ENCODE peak calls at places on chromosome 22, in five cellular contexts. X, P, G, S and H are unnamed samples.
A peak's percentile ranks its signal among the peaks of the same experiment; 100 is the strongest.

GRCh38 chr22:22030493-22031182 is 48.1 kb upstream of the TOP3B start:
- DNase-seq in X (peak; percentile 2), P (no peak), G (no peak), S (no peak), H (no peak)

GRCh38 chr22:19358703-19359553 is 67.4 kb upstream of the CLTCL1 start:
- DNase-seq in X (no peak), P (no peak), G (no peak), S (no peak), H (no peak)

GRCh38 chr22:45254789-45255261 is 14.1 kb upstream of the KIAA0930 start:
- DNase-seq in X (no peak), P (no peak), G (no peak), S (no peak), H (no peak)

GRCh38 chr22:44869196-44869595 is 116.8 kb downstream of the ARHGAP8 start:
- DNase-seq in X (no peak), P (no peak), G (no peak), S (no peak), H (no peak)

GRCh38 chr22:31857247-31857646 is 87.1 kb upstream of the YWHAH start:
- DNase-seq in X (no peak), P (no peak), G (no peak), S (no peak), H (no peak)

GRCh38 chr22:36194971-36195370 is 6.6 kb downstream of the APOL4 start:
- DNase-seq in X (peak; percentile 24), P (peak; percentile 57), G (peak; percentile 49), S (peak; percentile 46), H (no peak)

GRCh38 chr22:44261861-44262595 is 50.7 kb downstream of the SHISAL1 start:
- DNase-seq in X (no peak), P (no peak), G (no peak), S (no peak), H (no peak)

GRCh38 chr22:31852691-31853370 is 91.5 kb upstream of the YWHAH start:
- DNase-seq in X (no peak), P (no peak), G (no peak), S (no peak), H (no peak)

GRCh38 chr22:44129614-44129976 is 51.1 kb upstream of the PARVG start:
- DNase-seq in X (no peak), P (no peak), G (no peak), S (no peak), H (no peak)

GRCh38 chr22:17477401-17477833 is 85.9 kb upstream of the SLC25A18 start:
- DNase-seq in X (no peak), P (no peak), G (no peak), S (no peak), H (peak; percentile 50)

GRCh38 chr22:44732661-44733060 is 19.7 kb upstream of the ARHGAP8 start:
- DNase-seq in X (no peak), P (no peak), G (no peak), S (no peak), H (no peak)

GRCh38 chr22:38754247-38755154 is 1.3 kb downstream of the SUN2 start:
- DNase-seq in X (no peak), P (peak; percentile 92), G (peak; percentile 97), S (no peak), H (peak; percentile 65)

GRCh38 chr22:29098296-29098695 is 25.5 kb downstream of the KREMEN1 start:
- DNase-seq in X (no peak), P (no peak), G (no peak), S (no peak), H (no peak)

GRCh38 chr22:40240671-40241070 is 62.9 kb downstream of the TNRC6B start:
- DNase-seq in X (no peak), P (no peak), G (no peak), S (peak; percentile 51), H (no peak)

GRCh38 chr22:26330971-26331625 is 98.0 kb upstream of the ASPHD2 start:
- DNase-seq in X (peak; percentile 45), P (peak; percentile 44), G (peak; percentile 18), S (peak; percentile 46), H (peak; percentile 36)

GRCh38 chr22:47156352-47157092 is 394.1 kb downstream of the TBC1D22A start:
- DNase-seq in X (no peak), P (no peak), G (no peak), S (no peak), H (no peak)

GRCh38 chr22:31923166-31923565 is 21.2 kb upstream of the YWHAH start:
- DNase-seq in X (no peak), P (no peak), G (no peak), S (no peak), H (no peak)

GRCh38 chr22:26134654-26135330 is 34.5 kb upstream of the SEZ6L start:
- DNase-seq in X (no peak), P (no peak), G (no peak), S (no peak), H (no peak)

GRCh38 chr22:25405854-25406509 is 158.5 kb upstream of the GRK3 start:
- DNase-seq in X (no peak), P (no peak), G (no peak), S (no peak), H (no peak)

GRCh38 chr22:44381761-44382454 is 69.2 kb upstream of the SHISAL1 start:
- DNase-seq in X (no peak), P (no peak), G (no peak), S (no peak), H (peak; percentile 63)

GRCh38 chr22:27597703-27598444 is 203.7 kb downstream of the MN1 start:
- DNase-seq in X (no peak), P (no peak), G (no peak), S (no peak), H (no peak)

GRCh38 chr22:24920029-24920428 is 26.5 kb downstream of the LHFPL7 start:
- DNase-seq in X (no peak), P (no peak), G (no peak), S (no peak), H (no peak)

GRCh38 chr22:35230839-35231584 is 26.3 kb upstream of the HMGXB4 start:
- DNase-seq in X (no peak), P (no peak), G (no peak), S (no peak), H (no peak)

GRCh38 chr22:38305481-38306448 is 11.5 kb downstream of the CSNK1E start:
- DNase-seq in X (no peak), P (no peak), G (no peak), S (peak; percentile 47), H (no peak)

GRCh38 chr22:19509923-19510322 is 14.3 kb downstream of the CLDN5 start:
- DNase-seq in X (no peak), P (no peak), G (no peak), S (no peak), H (no peak)

GRCh38 chr22:43185860-43186261 is 1.1 kb downstream of the TTLL12 start:
- DNase-seq in X (peak; percentile 26), P (peak; percentile 87), G (peak; percentile 86), S (no peak), H (no peak)

GRCh38 chr22:24985824-24986214 is 33.3 kb downstream of the KIAA1671 start:
- DNase-seq in X (no peak), P (no peak), G (no peak), S (no peak), H (no peak)

GRCh38 chr22:42949159-42949558 is 65.8 kb downstream of the PACSIN2 start:
- DNase-seq in X (no peak), P (no peak), G (no peak), S (no peak), H (no peak)

GRCh38 chr22:27754247-27754887 is 47.2 kb downstream of the MN1 start:
- DNase-seq in X (no peak), P (no peak), G (peak; percentile 72), S (no peak), H (peak; percentile 32)

GRCh38 chr22:40414838-40415505 is 44.6 kb downstream of the SGSM3 start:
- DNase-seq in X (no peak), P (no peak), G (no peak), S (no peak), H (peak; percentile 64)

GRCh38 chr22:35914665-35915476 is 113.8 kb downstream of the RBFOX2 start:
- DNase-seq in X (peak; percentile 48), P (peak; percentile 58), G (peak; percentile 86), S (no peak), H (peak; percentile 63)

GRCh38 chr22:26783886-26784285 is 126.5 kb downstream of the MIAT start:
- DNase-seq in X (no peak), P (no peak), G (no peak), S (no peak), H (no peak)

GRCh38 chr22:41415554-41415953 is 31.0 kb downstream of the TOB2 start:
- DNase-seq in X (no peak), P (no peak), G (no peak), S (no peak), H (no peak)
- H3K27ac ChIP-seq in X (peak overlapping the region; percentile 99), P (peak overlapping the region; percentile 100), G (peak overlapping the region; percentile 100), S (no peak overlapping the region), H (no peak overlapping the region)

GRCh38 chr22:37196539-37197450 is 8.7 kb upstream of the C1QTNF6 start:
- DNase-seq in X (peak; percentile 77), P (peak; percentile 91), G (peak; percentile 69), S (peak; percentile 4), H (peak; percentile 90)
- TF ChIP-seq CTCF in X (no peak), P (no peak), G (no peak), S (no peak), H (no peak)

DNA sequence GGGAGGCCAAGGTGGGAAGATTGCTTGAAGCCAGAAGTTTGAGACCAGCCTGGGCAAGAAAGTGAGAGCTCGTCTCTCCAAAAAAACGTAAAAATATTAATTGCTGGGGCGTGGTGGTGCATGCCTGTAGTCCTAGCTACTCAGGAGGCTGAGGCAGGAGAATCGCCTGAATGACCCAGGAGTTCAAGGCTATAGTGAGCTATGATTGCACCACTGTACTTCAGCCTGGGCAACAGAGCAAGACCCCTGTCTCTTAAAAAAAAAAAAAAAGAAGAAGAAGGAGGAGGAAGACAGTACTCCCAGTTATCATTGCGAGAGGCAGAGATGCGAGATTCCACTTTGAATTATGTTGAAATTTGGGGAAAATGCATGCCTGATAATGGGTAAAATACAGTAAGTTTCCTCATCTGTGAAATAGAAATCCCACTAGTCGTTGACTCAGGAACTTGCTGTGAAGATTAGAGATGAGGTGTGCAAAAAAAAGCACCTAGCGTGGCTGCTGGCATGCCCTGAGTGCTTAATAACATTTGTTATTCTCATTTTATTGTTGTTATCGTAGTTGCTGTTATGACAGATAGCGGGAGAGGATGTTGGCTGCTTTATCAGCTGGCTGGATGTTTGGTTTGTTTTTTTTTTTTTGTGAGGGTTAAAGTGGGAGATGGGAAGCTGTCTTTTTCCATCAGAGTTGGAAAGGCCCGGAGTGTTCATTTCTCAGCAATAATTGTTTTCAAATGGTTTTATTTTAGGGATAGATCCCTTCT is 33.5 kb downstream of the BCR start:
- DNase-seq in X (no peak), P (no peak), G (no peak), S (no peak), H (no peak)
- H3K4me3 ChIP-seq in X (no peak overlapping the region), P (no peak overlapping the region), G (no peak overlapping the region), S (no peak overlapping the region), H (no peak overlapping the region)

DNA sequence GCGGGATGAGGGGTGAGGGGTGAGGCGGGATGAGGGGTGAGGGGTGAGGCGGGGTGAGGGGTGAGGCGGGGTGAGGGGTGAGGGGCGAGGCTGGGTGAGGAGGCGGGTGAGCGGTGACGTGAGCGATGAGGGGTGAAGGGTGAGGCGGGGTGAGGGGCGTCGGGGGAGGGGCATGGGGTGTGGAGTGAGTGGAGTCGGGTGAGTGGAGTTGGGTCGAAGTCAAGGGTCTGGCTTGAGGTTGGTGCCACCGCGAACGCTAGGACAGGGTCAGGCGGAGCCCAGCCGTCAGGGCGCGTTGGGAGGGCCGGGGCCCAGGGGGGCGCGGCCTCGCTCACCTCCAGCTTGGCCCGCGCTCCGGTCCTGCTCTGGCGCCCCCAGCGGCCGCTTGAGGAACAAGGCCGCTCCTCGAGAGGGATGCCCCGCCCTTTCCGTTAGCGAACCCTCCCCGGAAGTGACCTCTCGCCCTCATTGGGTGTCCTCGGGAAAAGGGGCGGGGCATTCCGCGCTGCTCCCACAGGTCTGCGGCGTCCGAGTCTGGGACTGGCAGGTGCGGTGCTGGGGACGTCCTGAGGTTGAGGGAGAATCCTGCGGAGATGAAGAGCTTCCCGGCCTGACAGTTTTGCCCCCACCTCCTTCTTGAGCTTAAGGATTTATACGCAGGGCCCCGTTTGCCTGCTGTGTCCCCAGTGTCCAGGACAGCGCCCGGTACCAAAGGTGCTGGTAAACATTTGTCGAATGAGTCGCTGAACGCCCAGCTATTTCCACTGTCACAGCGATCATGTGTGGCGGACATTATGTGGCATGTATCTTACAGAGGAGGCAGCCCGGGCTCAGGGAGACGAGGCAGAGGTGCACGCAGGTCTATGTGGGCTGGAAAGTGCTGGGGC is at the start of gene SYCE3:
- DNase-seq in X (peak; percentile 73), P (peak; percentile 99), G (peak; percentile 98), S (peak; percentile 95), H (peak; percentile 99)
- H3K27ac ChIP-seq in X (peak within 1 kb of the TSS; percentile 96), P (peak within 1 kb of the TSS; percentile 94), G (peak within 1 kb of the TSS; percentile 85), S (peak within 1 kb of the TSS; percentile 17), H (peak within 1 kb of the TSS; percentile 73)